ENCODE peak calls at places on chromosomes 2 and 18, in nine cellular contexts. B is GM23248, J is H9, P is osteoblast, O is MM.1S, K is fibroblast of lung, X is IMR-90, F is GM12878, S is neural progenitor cell. U is an unnamed sample. For H3K4me1, the result is how much of the 10 kb centered on the place peaks cover.

GRCh38 chr2:217790195-217790594 is 212.6 kb downstream of the TNS1 start:
- DNase-seq in B (no peak), J (no peak), P (no peak), O (no peak), K (no peak), X (no peak), F (no peak), S (no peak), U (no peak)

GRCh38 chr18:80247403-80247916 is at the start of gene PARD6G:
- DNase-seq in B (peak), J (peak), P (peak), O (peak), K (peak), X (peak), F (no peak), S (peak), U (no peak)

GRCh38 chr2:63827749-63828148 is 13.9 kb upstream of the UGP2 start:
- DNase-seq in B (peak), J (no peak), P (no peak), O (peak), K (peak), X (peak), F (no peak), S (no peak), U (peak)

GRCh38 chr2:229342376-229342775 is 71.3 kb upstream of the PID1 start:
- DNase-seq in B (peak), J (peak), P (no peak), O (no peak), K (peak), X (no peak), F (no peak), S (peak), U (no peak)

GRCh38 chr18:79898952-79899608 is 52.4 kb downstream of the SLC66A2 start:
- DNase-seq in B (no peak), J (peak), P (peak), O (no peak), K (no peak), X (no peak), F (no peak), S (no peak), U (no peak)

GRCh38 chr2:11458753-11459152 is 7.2 kb downstream of the E2F6 start:
- DNase-seq in B (no peak), J (no peak), P (no peak), O (no peak), K (no peak), X (no peak), F (no peak), S (no peak), U (no peak)

GRCh38 chr2:101970901-101971300 is 20.9 kb upstream of the IL1R2 start:
- DNase-seq in B (no peak), J (no peak), P (no peak), O (no peak), K (no peak), X (no peak), F (no peak), S (no peak), U (no peak)

GRCh38 chr2:178190938-178191910 is 3.1 kb upstream of the OSBPL6 start:
- DNase-seq in B (peak), J (no peak), P (peak), O (no peak), K (no peak), X (no peak), F (no peak), S (no peak), U (no peak)

GRCh38 chr2:221571108-221571390 is 1.1 kb downstream of the EPHA4 start:
- DNase-seq in B (no peak), J (peak), P (peak), O (no peak), K (peak), X (peak), F (no peak), S (no peak), U (no peak)

GRCh38 chr2:99139003-99139402 is 2.5 kb upstream of the C2orf15 start:
- DNase-seq in B (no peak), J (no peak), P (no peak), O (no peak), K (no peak), X (no peak), F (no peak), S (no peak), U (no peak)

GRCh38 chr18:34661464-34662087 is 48.5 kb upstream of the DTNA start:
- DNase-seq in B (peak), J (peak), P (peak), O (peak), K (peak), X (peak), F (no peak), S (peak), U (peak)

GRCh38 chr18:59008302-59008974 is 131.2 kb upstream of the SEC11C start:
- DNase-seq in B (peak), J (peak), P (peak), O (no peak), K (peak), X (peak), F (no peak), S (no peak), U (peak)

GRCh38 chr2:42077343-42077742 is 29.5 kb downstream of the PKDCC start:
- DNase-seq in B (no peak), J (no peak), P (no peak), O (no peak), K (no peak), X (no peak), F (no peak), S (peak), U (no peak)

GRCh38 chr2:170436077-170436943 is 258.4 kb downstream of the MYO3B start:
- DNase-seq in B (no peak), J (peak), P (no peak), O (no peak), K (no peak), X (no peak), F (no peak), S (peak), U (no peak)

GRCh38 chr2:36337354-36337753 is 18.2 kb upstream of the CRIM1 start:
- DNase-seq in B (peak), J (no peak), P (no peak), O (no peak), K (no peak), X (no peak), F (no peak), S (no peak), U (no peak)

GRCh38 chr2:26716769-26717168 is 24.2 kb downstream of the KCNK3 start:
- DNase-seq in B (no peak), J (no peak), P (no peak), O (no peak), K (no peak), X (no peak), F (no peak), S (no peak), U (no peak)

DNA sequence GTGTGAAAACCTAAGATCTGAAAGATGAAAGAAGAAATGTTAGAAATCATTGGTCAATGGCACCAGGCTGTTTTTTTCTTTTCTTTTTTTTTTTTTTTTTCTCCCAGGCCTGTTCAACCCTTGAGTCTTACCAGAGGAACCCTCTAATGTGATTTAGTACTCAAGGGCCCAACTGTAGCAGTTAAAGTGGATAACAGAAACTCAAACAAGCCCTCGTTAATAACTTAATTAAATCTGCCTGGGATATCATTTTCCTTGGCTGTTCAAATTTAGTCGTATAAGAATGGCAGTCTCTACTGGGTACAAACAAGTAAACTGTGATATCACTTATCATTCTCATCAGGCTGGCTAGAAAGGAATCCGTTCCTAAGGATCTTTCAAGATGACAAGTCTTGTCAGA is 16.5 kb downstream of the ARL4C start:
- DNase-seq in B (no peak), J (no peak), P (no peak), O (no peak), K (no peak), X (no peak), F (no peak), S (no peak), U (no peak)
- H3K4me2 ChIP-seq in B (no peak), J (no peak), P (no peak), O (no peak), K (no peak), X (no peak), F (no peak), S (no peak), U (no peak)

GRCh38 chr2:236177967-236178909 is 10.1 kb upstream of the GBX2 start:
- DNase-seq in B (peak), J (peak), P (peak), O (peak), K (peak), X (peak), F (no peak), S (peak), U (no peak)
- H3K4me1 ChIP-seq in B (under half), J (under half), P (under half), O (under half), K (under half), X (under half), F (under half), S (under half), U (under half)

DNA sequence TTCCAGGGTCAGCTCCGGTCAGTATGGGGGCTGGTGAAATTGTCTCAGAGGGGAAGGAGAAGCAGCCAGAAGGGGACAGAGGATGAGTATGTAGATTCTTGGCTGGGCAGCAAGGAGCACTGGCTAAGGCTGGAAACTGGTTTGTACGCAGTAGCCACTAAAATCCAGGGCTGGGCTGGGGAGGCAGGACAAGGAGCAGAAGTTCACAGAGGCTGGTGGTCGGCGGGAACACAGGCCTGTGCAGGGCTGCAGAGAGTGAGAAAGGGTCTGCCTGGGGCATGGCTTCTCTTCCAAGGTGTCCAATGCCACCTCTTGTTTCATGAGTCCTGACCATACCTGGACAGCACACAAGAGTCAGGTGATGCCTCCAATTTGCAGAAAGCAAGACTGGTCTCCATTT is 94.4 kb upstream of the HDAC4 start:
- DNase-seq in B (no peak), J (no peak), P (no peak), O (no peak), K (no peak), X (no peak), F (no peak), S (no peak), U (no peak)
- H3K4me2 ChIP-seq in B (no peak), J (no peak), P (no peak), O (no peak), K (no peak), X (no peak), F (no peak), S (no peak), U (no peak)

GRCh38 chr18:49994410-49994809 is 181.1 kb upstream of the ACAA2 start:
- DNase-seq in B (no peak), J (no peak), P (no peak), O (no peak), K (no peak), X (no peak), F (no peak), S (no peak), U (no peak)

GRCh38 chr18:49999128-49999527 is 185.8 kb upstream of the ACAA2 start:
- DNase-seq in B (no peak), J (no peak), P (no peak), O (no peak), K (no peak), X (no peak), F (no peak), S (no peak), U (no peak)

GRCh38 chr18:49993299-49993698 is 180.0 kb upstream of the ACAA2 start:
- DNase-seq in B (no peak), J (no peak), P (no peak), O (no peak), K (no peak), X (no peak), F (no peak), S (no peak), U (no peak)

DNA sequence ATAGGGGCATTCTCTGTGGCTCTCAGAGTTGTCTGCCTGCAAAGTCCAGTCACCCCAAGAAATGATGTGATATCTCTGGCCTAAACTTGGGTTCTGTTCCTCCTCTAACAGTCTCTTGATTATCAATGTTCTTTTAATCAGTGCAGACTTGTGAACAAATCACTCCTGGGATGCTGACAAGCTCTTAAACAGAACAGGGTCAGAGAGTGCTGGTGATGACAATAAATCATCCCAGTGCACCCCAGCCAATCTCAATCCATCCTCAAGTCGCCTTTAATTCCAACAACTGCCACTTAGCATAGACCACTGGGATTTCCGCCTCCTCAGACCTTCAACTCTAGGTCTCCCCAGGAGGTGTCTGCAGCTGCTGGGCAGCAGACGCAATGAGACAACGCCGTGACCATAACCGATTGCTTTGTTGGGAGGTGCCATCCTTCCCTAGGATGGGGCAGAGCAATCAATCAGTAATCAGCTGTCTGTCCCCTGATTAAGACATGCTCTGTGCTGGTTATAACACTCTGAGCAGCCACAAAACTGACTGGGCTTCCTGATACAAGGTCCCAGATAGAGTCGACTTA is 184.2 kb upstream of the ACAA2 start:
- DNase-seq in B (no peak), J (no peak), P (no peak), O (no peak), K (no peak), X (no peak), F (no peak), S (no peak), U (no peak)
- H3K4me1 ChIP-seq in B (under half), J (under half), P (under half), O (under half), K (under half), X (under half), F (under half), S (under half), U (under half)

DNA sequence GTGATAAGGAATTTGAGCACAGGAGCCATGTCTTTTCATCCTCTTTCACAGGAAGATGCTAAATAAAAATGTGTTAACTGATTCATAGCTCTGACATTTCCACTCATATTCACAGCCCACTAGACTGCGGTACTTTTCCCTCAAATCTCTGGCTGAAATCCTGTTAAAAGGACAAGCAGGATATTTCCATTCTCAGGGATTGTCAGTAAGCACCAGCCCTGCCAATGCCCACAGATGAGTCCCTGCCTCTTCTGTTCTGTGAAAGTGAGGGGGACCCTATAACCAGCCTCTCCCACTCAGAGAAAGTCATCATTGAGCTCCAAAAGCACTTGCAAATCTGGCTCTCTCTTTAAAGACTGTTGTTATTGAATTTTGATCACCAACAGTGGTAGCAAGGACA is 440.5 kb downstream of the SETBP1 start:
- DNase-seq in B (no peak), J (no peak), P (no peak), O (no peak), K (peak), X (no peak), F (no peak), S (no peak), U (no peak)
- H3K4me2 ChIP-seq in B (no peak), J (no peak), P (no peak), O (no peak), K (no peak), X (no peak), F (no peak), S (no peak), U (no peak)

DNA sequence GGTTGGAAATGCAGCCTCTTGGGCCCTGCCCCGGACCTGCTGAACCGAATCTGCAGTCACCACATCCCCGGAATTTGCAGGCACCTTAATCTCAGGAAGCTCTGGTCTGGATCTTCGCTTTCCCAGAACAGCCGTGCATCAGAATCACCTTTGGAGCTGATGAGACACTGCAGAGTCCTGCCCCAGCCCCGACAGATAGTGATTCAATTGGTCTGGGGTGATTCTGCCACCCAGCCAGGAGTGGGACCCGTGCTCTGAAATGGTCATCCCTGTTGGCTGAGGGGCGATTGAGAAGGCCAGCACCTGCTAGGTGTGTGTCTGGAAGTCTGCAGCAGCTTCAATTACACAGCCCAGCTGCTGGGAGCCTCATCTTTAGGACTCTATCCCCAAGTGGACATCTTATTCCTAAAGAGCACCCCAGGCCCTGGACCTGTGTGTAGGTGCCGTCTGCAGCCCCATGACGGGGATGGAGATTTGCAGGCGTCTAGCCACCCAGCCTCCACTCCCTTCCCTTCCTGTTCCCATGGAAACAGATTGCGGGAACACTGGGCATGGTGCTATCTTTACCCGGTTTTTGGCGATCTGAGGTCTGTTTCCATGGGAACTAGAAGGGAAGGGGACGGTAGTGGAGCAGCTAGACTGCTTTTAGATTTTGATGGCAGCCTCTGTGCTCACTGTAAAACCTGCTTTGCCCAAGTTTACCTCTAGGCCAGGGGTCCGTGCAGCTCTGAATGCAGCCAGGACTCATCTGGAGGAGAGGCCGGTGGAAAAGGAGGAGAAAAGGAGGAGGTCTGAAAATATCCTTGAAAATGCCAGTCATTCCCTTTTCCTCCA is 156.1 kb downstream of the LDLRAD4 start:
- DNase-seq in B (no peak), J (no peak), P (peak), O (no peak), K (peak), X (no peak), F (no peak), S (no peak), U (no peak)
- H3K4me1 ChIP-seq in B (under half), J (under half), P (under half), O (under half), K (under half), X (under half), F (under half), S (under half), U (under half)

DNA sequence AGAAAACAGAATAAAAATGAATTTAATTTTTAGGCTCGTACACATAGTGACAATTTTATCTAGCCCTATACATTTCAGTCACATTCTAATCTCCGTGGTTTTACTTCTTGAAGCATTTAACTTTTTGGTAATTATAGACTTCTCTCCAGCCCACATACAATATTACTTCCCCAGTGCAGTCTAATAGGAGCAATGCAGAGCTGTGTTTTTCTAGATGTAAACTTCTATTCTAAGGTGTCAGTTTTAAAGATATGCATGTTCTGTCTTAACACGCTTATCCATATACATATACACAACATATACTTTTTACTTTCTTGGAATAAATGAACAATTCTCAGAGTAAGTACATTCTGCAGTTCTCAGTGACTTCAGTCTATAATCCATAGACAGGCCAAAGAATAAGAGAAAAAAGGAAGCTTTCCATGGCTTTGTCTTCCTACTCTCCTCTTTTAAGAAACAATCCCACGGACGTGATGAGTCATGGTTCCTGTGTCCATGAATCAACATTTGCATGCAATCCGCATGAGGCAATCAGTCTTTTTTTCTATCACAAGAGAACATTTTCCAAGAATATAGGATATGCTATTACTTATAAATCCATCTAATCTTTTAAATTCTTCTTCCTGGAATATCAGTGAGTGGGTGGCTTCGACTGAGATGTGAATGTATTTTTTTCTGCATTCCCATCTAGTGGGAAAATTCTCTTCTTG is 42.8 kb downstream of the CCDC102B start:
- DNase-seq in B (peak), J (no peak), P (no peak), O (no peak), K (peak), X (peak), F (no peak), S (peak), U (peak)
- H3K4me2 ChIP-seq in B (peak), J (no peak), P (peak), O (no peak), K (peak), X (peak), F (no peak), S (no peak), U (peak)

U was measured in keratinocyte.